ENCODE peak calls at places on chromosome 11, in ten cellular contexts. A, R, G, L, X, E, H, Z, M and D are unnamed samples.

GRCh38 chr11:111189466-111189865 is 56.1 kb upstream of the POU2AF2 start:
- DNase-seq in A (no peak), R (no peak), E (no peak), L (no peak), X (no peak), M (no peak), G (no peak), Z (no peak), H (no peak), D (no peak)

GRCh38 chr11:65434057-65434666 is 11.6 kb downstream of the NEAT1 start:
- DNase-seq in E (no peak), G (no peak), R (no peak), M (no peak), H (no peak), A (peak; percentile 27), Z (no peak), L (peak; percentile 32), X (no peak), D (no peak)

GRCh38 chr11:83306385-83307080 is 20.4 kb upstream of the CCDC90B start:
- DNase-seq in R (no peak), G (no peak), E (no peak), Z (no peak), H (no peak), L (no peak), M (no peak), A (no peak), X (no peak), D (no peak)

GRCh38 chr11:89249196-89249595 is 71.5 kb downstream of the TYR start:
- DNase-seq in H (no peak), M (no peak), Z (no peak), A (no peak), X (no peak), R (no peak), L (no peak), G (no peak), E (no peak), D (no peak)

GRCh38 chr11:13486926-13487660 is 8.7 kb downstream of the PTH start:
- DNase-seq in H (peak; percentile 67), X (peak; percentile 23), E (no peak), M (peak; percentile 63), Z (peak; percentile 47), G (peak; percentile 39), R (peak; percentile 63), L (no peak), A (peak; percentile 79), D (no peak)

GRCh38 chr11:75520688-75521087 is 5.1 kb downstream of the GDPD5 start:
- DNase-seq in Z (no peak), E (no peak), G (no peak), A (no peak), X (no peak), R (no peak), L (no peak), H (no peak), M (no peak), D (no peak)

GRCh38 chr11:100080401-100080800 is 606.7 kb upstream of the ARHGAP42 start:
- DNase-seq in A (no peak), H (no peak), X (no peak), R (no peak), Z (no peak), M (no peak), G (no peak), L (no peak), E (no peak), D (no peak)

GRCh38 chr11:29324328-29324727 is 692.5 kb downstream of the KCNA4 start:
- DNase-seq in L (no peak), Z (no peak), M (no peak), G (no peak), R (no peak), X (no peak), E (no peak), H (no peak), A (no peak), D (no peak)

DNA sequence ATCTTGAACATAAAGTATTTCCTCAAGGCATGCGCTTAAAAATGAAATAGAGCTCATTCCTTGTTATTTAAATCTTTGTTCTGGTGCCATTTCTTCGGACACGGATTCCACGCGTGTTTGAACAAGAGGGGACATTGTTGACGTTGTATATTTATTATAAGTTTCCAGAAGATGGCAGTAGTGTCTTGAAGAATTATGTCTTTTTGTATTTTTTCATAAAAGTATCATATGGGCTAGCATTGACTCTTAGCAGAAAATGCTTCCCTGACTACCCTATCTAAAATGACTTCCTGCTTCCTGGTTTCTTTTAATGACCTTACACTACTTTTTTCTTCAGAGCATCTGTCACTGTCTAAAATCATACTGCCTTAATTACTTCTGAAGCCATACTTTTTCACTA is 20.4 kb downstream of the BIRC2 start:
- DNase-seq in G (no peak), A (no peak), M (no peak), L (peak; percentile 16), E (no peak), R (no peak), H (no peak), X (no peak), Z (no peak), D (no peak)
- TF ChIP-seq CTCF in G (no peak), A (no peak), M (no peak), L (no peak), E (peak; percentile 32), R (peak; percentile 39), H (peak; percentile 70), X (no peak), Z (peak; percentile 17), D (peak; percentile 62)

GRCh38 chr11:114610984-114611944 is 15.7 kb upstream of the NXPE4 start:
- DNase-seq in G (no peak), E (no peak), M (no peak), Z (no peak), X (no peak), L (no peak), R (no peak), A (no peak), H (no peak), D (no peak)
- TF ChIP-seq CTCF in G (no peak), E (no peak), M (no peak), Z (peak; percentile 10), X (no peak), L (no peak), R (peak; percentile 31), A (no peak), H (no peak), D (no peak)

GRCh38 chr11:69211540-69212120 is 55.9 kb downstream of the SMIM38 start:
- DNase-seq in H (no peak), L (peak; percentile 2), Z (no peak), M (no peak), R (no peak), X (no peak), G (no peak), A (no peak), E (no peak), D (peak; percentile 17)

GRCh38 chr11:69213315-69213714 is 57.6 kb downstream of the SMIM38 start:
- DNase-seq in L (no peak), M (no peak), H (no peak), R (no peak), E (no peak), X (no peak), A (no peak), G (no peak), Z (no peak), D (peak; percentile 77)

GRCh38 chr11:69210660-69211035 is 54.9 kb downstream of the SMIM38 start:
- DNase-seq in X (no peak), L (no peak), G (no peak), R (no peak), H (no peak), E (no peak), A (no peak), M (no peak), Z (no peak), D (no peak)

GRCh38 chr11:69213964-69214363 is 58.2 kb downstream of the SMIM38 start:
- DNase-seq in A (no peak), H (no peak), M (no peak), E (no peak), Z (no peak), L (no peak), X (no peak), G (no peak), R (no peak), D (peak; percentile 25)

DNA sequence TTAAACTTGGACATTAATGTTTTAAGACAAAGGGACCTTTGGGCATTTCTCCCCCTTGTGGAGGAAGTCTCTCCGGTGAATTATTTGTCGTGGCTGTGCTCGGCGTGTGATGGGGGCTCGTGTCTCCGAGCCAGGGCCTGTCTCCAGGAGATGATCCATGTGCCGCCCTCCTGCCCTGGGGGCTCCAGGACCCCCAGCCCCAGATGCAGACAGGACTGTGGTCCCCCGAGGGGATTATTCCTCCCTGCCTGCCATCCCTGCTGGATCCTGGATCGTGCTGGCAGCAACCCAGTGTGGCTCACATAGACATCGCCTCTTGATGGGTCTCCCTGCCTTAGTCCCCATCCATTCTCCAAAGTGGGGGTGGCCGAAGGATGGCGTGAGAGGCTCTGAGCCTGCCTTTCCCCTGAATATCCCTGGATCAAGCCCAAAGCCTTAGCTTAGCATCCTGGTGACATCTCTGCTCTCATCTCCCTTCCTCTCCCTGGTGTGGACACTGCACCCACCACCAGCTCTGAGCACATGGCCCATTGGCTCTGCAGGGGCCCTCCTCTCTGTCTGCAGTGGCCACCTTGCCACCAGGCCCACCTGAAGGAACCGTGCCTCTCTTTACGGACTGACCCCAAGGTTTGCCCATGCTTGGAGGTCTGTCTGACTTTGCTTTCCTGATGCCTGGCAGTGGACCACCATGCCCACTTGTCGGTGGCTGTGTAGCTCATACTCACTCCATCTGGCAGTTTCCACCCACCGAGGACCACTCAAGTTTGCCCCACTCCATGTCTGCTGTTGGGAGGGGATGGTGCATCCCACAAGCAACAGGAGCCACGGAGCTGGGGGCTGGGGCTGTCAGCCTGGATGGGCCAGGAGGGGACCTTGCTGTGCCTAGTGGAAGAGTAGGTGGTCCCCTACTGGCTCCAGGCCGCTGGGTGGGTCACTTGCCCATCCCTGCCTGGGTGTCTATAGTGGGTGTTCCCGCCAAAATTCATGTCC is 56.7 kb downstream of the SMIM38 start:
- DNase-seq in M (no peak), A (no peak), Z (no peak), L (no peak), H (no peak), E (no peak), G (no peak), X (no peak), R (no peak), D (peak; percentile 76)
- TF ChIP-seq CTCF in M (no peak), A (no peak), Z (peak; percentile 28), L (peak; percentile 46), H (no peak), E (peak; percentile 5), G (peak; percentile 28), X (no peak), R (peak; percentile 50), D (peak; percentile 51)

GRCh38 chr11:128323381-128323780 is 264.0 kb downstream of the ETS1 start:
- DNase-seq in E (no peak), R (no peak), A (no peak), L (no peak), Z (peak; percentile 32), X (no peak), M (no peak), G (no peak), H (peak; percentile 54), D (no peak)

GRCh38 chr11:128324531-128325141 is 262.7 kb downstream of the ETS1 start:
- DNase-seq in X (no peak), R (no peak), M (peak; percentile 36), E (no peak), Z (no peak), L (no peak), A (no peak), G (no peak), H (peak; percentile 93), D (no peak)

GRCh38 chr11:128327274-128327673 is 260.1 kb downstream of the ETS1 start:
- DNase-seq in H (no peak), E (no peak), Z (no peak), R (no peak), X (no peak), G (no peak), A (no peak), M (no peak), L (no peak), D (no peak)

GRCh38 chr11:128326791-128327190 is 260.6 kb downstream of the ETS1 start:
- DNase-seq in E (no peak), Z (no peak), X (no peak), R (no peak), L (no peak), G (no peak), M (no peak), A (no peak), H (no peak), D (no peak)

GRCh38 chr11:128324051-128324481 is 263.3 kb downstream of the ETS1 start:
- DNase-seq in X (no peak), L (no peak), R (no peak), E (no peak), G (no peak), M (no peak), Z (no peak), H (peak; percentile 72), A (no peak), D (no peak)
- TF ChIP-seq CTCF in X (no peak), L (no peak), R (no peak), E (no peak), G (no peak), M (no peak), Z (no peak), H (no peak), A (no peak), D (no peak)